ENCODE peak calls at places on chromosomes 7 and 10, in four cellular contexts. One of them, this sample, is unnamed.
A peak's percentile ranks its signal among the peaks of the same experiment; 100 is the strongest.

GRCh38 chr7:99627513-99627912 is 10.8 kb downstream of the ZSCAN25 start:
- DNase-seq in H1: no peak
- DNase-seq in NB4: no peak
- DNase-seq in A549: no peak
- DNase-seq in this sample: no peak

GRCh38 chr10:119284679-119285096 is 77.3 kb downstream of the GRK5 start:
- DNase-seq in H1: no peak
- DNase-seq in NB4: no peak
- DNase-seq in A549: no peak
- DNase-seq in this sample: no peak

GRCh38 chr7:127487381-127487780 is 94.9 kb upstream of the ZNF800 start:
- DNase-seq in H1: no peak
- DNase-seq in NB4: no peak
- DNase-seq in A549: no peak
- DNase-seq in this sample: no peak

GRCh38 chr7:73647725-73648592 is 19.7 kb upstream of the VPS37D start:
- DNase-seq in H1: peak; percentile 76
- DNase-seq in NB4: peak; percentile 41
- DNase-seq in A549: no peak
- DNase-seq in this sample: no peak

GRCh38 chr7:585873-586272 is 66.2 kb upstream of the PDGFA start:
- DNase-seq in H1: no peak
- DNase-seq in NB4: no peak
- DNase-seq in A549: no peak
- DNase-seq in this sample: no peak

GRCh38 chr7:157980774-157981173 is 606.8 kb downstream of the PTPRN2 start:
- DNase-seq in H1: no peak
- DNase-seq in NB4: peak; percentile 22
- DNase-seq in A549: no peak
- DNase-seq in this sample: no peak

GRCh38 chr10:115977855-115978254 is 295.2 kb downstream of the GFRA1 start:
- DNase-seq in H1: no peak
- DNase-seq in NB4: no peak
- DNase-seq in A549: no peak
- DNase-seq in this sample: no peak

GRCh38 chr10:103761075-103761920 is 94.1 kb downstream of the SH3PXD2A start:
- DNase-seq in H1: no peak
- DNase-seq in NB4: peak; percentile 60
- DNase-seq in A549: no peak
- DNase-seq in this sample: no peak

GRCh38 chr7:3282457-3282856 is 18.6 kb upstream of the SDK1 start:
- DNase-seq in H1: no peak
- DNase-seq in NB4: no peak
- DNase-seq in A549: no peak
- DNase-seq in this sample: no peak

GRCh38 chr10:29841724-29842649 is 207.2 kb upstream of the SVIL start:
- DNase-seq in H1: peak; percentile 50
- DNase-seq in NB4: no peak
- DNase-seq in A549: peak; percentile 72
- DNase-seq in this sample: no peak

GRCh38 chr10:36555036-36555435 is 570.4 kb upstream of the ANKRD30A start:
- DNase-seq in H1: no peak
- DNase-seq in NB4: no peak
- DNase-seq in A549: no peak
- DNase-seq in this sample: no peak

GRCh38 chr10:69492091-69492745 is 41.0 kb downstream of the TSPAN15 start:
- DNase-seq in H1: no peak
- DNase-seq in NB4: no peak
- DNase-seq in A549: no peak
- DNase-seq in this sample: no peak

GRCh38 chr10:12097791-12098190 is 29.0 kb downstream of the DHTKD1 start:
- DNase-seq in H1: no peak
- DNase-seq in NB4: no peak
- DNase-seq in A549: peak; percentile 42
- DNase-seq in this sample: no peak

GRCh38 chr10:71533936-71534335 is 137.2 kb downstream of the CDH23 start:
- DNase-seq in H1: no peak
- DNase-seq in NB4: no peak
- DNase-seq in A549: no peak
- DNase-seq in this sample: no peak

GRCh38 chr10:71266147-71266917 is 52.7 kb upstream of the SLC29A3 start:
- DNase-seq in H1: no peak
- DNase-seq in NB4: peak; percentile 66
- DNase-seq in A549: peak; percentile 16
- DNase-seq in this sample: no peak

GRCh38 chr10:118545381-118545780 is 50.1 kb downstream of the PRLHR start:
- DNase-seq in H1: no peak
- DNase-seq in NB4: no peak
- DNase-seq in A549: no peak
- DNase-seq in this sample: no peak

GRCh38 chr7:123537026-123537642 is 2.7 kb upstream of the IQUB start:
- DNase-seq in H1: no peak
- DNase-seq in NB4: peak; percentile 35
- DNase-seq in A549: peak; percentile 25
- DNase-seq in this sample: no peak

GRCh38 chr10:43048301-43049051 is 28.4 kb upstream of the RET start:
- DNase-seq in H1: no peak
- DNase-seq in NB4: no peak
- DNase-seq in A549: no peak
- DNase-seq in this sample: no peak

GRCh38 chr7:42691030-42691639 is 220.7 kb downstream of the C7orf25 start:
- DNase-seq in H1: peak; percentile 52
- DNase-seq in NB4: peak; percentile 57
- DNase-seq in A549: peak; percentile 34
- DNase-seq in this sample: no peak

GRCh38 chr10:33335800-33336605 is 1.5 kb upstream of the NRP1 start:
- DNase-seq in H1: peak; percentile 71
- DNase-seq in NB4: peak; percentile 1
- DNase-seq in A549: peak; percentile 95
- DNase-seq in this sample: no peak

GRCh38 chr10:22010973-22011408 is 7.5 kb upstream of the DNAJC1 start:
- DNase-seq in H1: no peak
- DNase-seq in NB4: no peak
- DNase-seq in A549: peak; percentile 19
- DNase-seq in this sample: no peak

GRCh38 chr7:128910569-128910945 is at the start of gene KCP:
- DNase-seq in H1: peak; percentile 72
- DNase-seq in NB4: no peak
- DNase-seq in A549: no peak
- DNase-seq in this sample: no peak

DNA sequence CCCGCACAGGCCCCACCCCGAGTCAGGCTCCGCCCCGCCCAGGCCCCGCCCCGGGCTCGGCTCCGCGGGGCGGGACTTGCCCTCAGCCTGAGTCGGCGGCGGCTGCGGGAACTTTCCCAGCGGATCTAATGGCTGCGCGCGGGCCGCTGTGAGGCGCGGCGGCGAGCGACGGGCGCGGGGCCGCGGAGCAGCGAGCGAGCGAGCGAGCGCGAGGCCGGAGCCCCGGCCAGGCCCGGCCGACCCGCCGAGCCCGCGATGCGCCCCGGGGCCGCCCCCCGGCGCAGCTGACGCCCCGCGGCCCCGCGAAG is at the start of gene INPP5A:
- DNase-seq in H1: no peak
- DNase-seq in NB4: no peak
- DNase-seq in A549: no peak
- DNase-seq in this sample: no peak
- TF ChIP-seq POLR2A in H1: peak; percentile 77
- TF ChIP-seq POLR2A in NB4: peak; percentile 63
- TF ChIP-seq POLR2A in A549: peak; percentile 70
- TF ChIP-seq POLR2A in this sample: peak; percentile 76

DNA sequence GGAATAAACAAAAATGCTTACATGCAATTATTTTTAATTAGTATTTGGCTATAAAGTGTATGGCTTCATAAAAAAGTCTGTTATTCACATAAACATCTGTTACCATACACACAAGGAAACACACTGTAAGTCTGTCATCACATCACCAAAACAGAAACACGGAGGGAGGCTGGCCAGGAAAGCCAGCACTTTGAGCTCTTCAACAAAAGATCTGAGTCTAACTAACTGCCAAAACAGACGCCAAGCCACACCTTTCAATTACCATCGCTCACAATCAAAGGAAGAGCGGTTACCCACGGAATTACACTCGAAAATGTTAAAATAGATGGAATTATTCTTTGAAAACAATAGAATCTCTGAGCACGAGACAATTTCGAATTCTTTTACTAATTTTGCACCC is 49.2 kb upstream of the MGMT start:
- DNase-seq in H1: no peak
- DNase-seq in NB4: no peak
- DNase-seq in A549: no peak
- DNase-seq in this sample: no peak
- TF ChIP-seq POLR2A in H1: no peak
- TF ChIP-seq POLR2A in NB4: no peak
- TF ChIP-seq POLR2A in A549: no peak
- TF ChIP-seq POLR2A in this sample: no peak

GRCh38 chr10:88899886-88900285 is 19.8 kb downstream of the STAMBPL1 start:
- DNase-seq in H1: no peak
- DNase-seq in NB4: no peak
- DNase-seq in A549: no peak
- DNase-seq in this sample: no peak
- TF ChIP-seq POLR2A in H1: no peak
- TF ChIP-seq POLR2A in NB4: no peak
- TF ChIP-seq POLR2A in A549: no peak
- TF ChIP-seq POLR2A in this sample: no peak

GRCh38 chr7:101924171-101924570 is 106.7 kb downstream of the CUX1 start:
- DNase-seq in H1: no peak
- DNase-seq in NB4: no peak
- DNase-seq in A549: no peak
- DNase-seq in this sample: no peak
- TF ChIP-seq POLR2A in H1: no peak
- TF ChIP-seq POLR2A in NB4: no peak
- TF ChIP-seq POLR2A in A549: no peak
- TF ChIP-seq POLR2A in this sample: no peak

GRCh38 chr7:152463714-152464311 is 28.0 kb upstream of the KMT2C start:
- DNase-seq in H1: peak; percentile 98
- DNase-seq in NB4: peak; percentile 100
- DNase-seq in A549: peak; percentile 99
- DNase-seq in this sample: peak; percentile 99
- TF ChIP-seq POLR2A in H1: peak; percentile 43
- TF ChIP-seq POLR2A in NB4: no peak
- TF ChIP-seq POLR2A in A549: peak; percentile 25
- TF ChIP-seq POLR2A in this sample: peak; percentile 97